ENCODE peak calls at places on chromosomes 13 and 19, in ten cellular contexts. K, J, O, N, P, T, R, A, M and D are unnamed samples.

GRCh38 chr13:113729329-113730019 is 29.6 kb upstream of the TMEM255B start:
- DNase-seq in K (no peak), A (no peak), P (peak), R (no peak), J (no peak), N (no peak), M (no peak), T (no peak), O (no peak), D (no peak)

GRCh38 chr19:30339624-30340525 is 32.3 kb upstream of the ZNF536 start:
- DNase-seq in P (no peak), K (no peak), O (no peak), J (no peak), N (no peak), T (no peak), R (no peak), M (no peak), A (no peak), D (no peak)

GRCh38 chr13:26867451-26868067 is 107.0 kb upstream of the GPR12 start:
- DNase-seq in M (no peak), A (no peak), T (no peak), R (no peak), J (no peak), O (peak), K (peak), N (no peak), P (peak), D (no peak)

GRCh38 chr19:871446-872265 is 12.2 kb downstream of the CFD start:
- DNase-seq in N (peak), A (no peak), K (peak), J (no peak), O (no peak), M (no peak), P (no peak), R (no peak), T (no peak), D (peak)

GRCh38 chr19:14416743-14417214 is 2.4 kb downstream of the DDX39A start:
- DNase-seq in R (no peak), A (no peak), M (no peak), P (no peak), N (no peak), O (no peak), K (no peak), J (no peak), T (no peak), D (no peak)

GRCh38 chr13:44504146-44504545 is 72.0 kb downstream of the TSC22D1 start:
- DNase-seq in T (no peak), O (no peak), N (no peak), J (no peak), M (no peak), A (no peak), R (no peak), P (no peak), K (no peak), D (no peak)

GRCh38 chr13:98722958-98723357 is 29.5 kb downstream of the SLC15A1 start:
- DNase-seq in R (peak), J (no peak), K (no peak), P (no peak), N (no peak), A (no peak), M (no peak), O (no peak), T (no peak), D (no peak)

GRCh38 chr19:17488593-17489391 is 18.5 kb downstream of the SLC27A1 start:
- DNase-seq in O (peak), R (no peak), K (peak), P (no peak), T (peak), N (peak), A (no peak), J (no peak), M (peak), D (peak)

GRCh38 chr13:102721800-102722231 is 27.0 kb upstream of the METTL21C start:
- DNase-seq in R (no peak), O (no peak), P (peak), J (peak), K (no peak), M (no peak), T (no peak), N (no peak), A (peak), D (no peak)

GRCh38 chr19:41958367-41959055 is 610 bp downstream of the RABAC1 start:
- DNase-seq in M (peak), N (peak), A (peak), O (peak), K (peak), T (peak), J (peak), R (no peak), P (peak), D (peak)

GRCh38 chr19:41584931-41585330 is 9.0 kb downstream of the CEACAM21 start:
- DNase-seq in O (no peak), T (no peak), M (no peak), K (no peak), P (no peak), A (no peak), J (no peak), N (no peak), R (no peak), D (no peak)

GRCh38 chr19:17172624-17173345 is 42.4 kb upstream of the USE1 start:
- DNase-seq in R (no peak), T (no peak), J (no peak), K (no peak), N (no peak), O (no peak), P (no peak), A (no peak), M (no peak), D (no peak)

GRCh38 chr19:40623403-40624239 is 22.5 kb downstream of the LTBP4 start:
- DNase-seq in P (no peak), J (no peak), A (no peak), T (no peak), K (peak), M (peak), R (no peak), N (no peak), O (no peak), D (peak)

GRCh38 chr13:75788494-75788991 is 152.4 kb downstream of the LMO7 start:
- DNase-seq in N (no peak), O (no peak), M (no peak), K (no peak), J (no peak), P (peak), A (no peak), T (no peak), R (no peak), D (no peak)